ENCODE peak calls at places on chromosome 16, in nine cellular contexts. K is PC-3, O is mucosa of descending colon, V is IMR-90, I is colonic mucosa, G is brain microvascular endothelial cell, U is astrocyte of the spinal cord, C is sigmoid colon, F is K562. P is an unnamed sample.

GRCh38 chr16:53654946-53655345 is 48.7 kb downstream of the RPGRIP1L start:
- DNase-seq in C (no peak), G (no peak), O (no peak), V (no peak), U (no peak), F (no peak), I (no peak), K (no peak), P (no peak)

GRCh38 chr16:3542601-3543373 is 34.4 kb downstream of the NLRC3 start:
- DNase-seq in F (no peak), G (no peak), C (no peak), O (no peak), K (no peak), U (no peak), I (no peak), V (no peak), P (no peak)

GRCh38 chr16:67013823-67014640 is 14.9 kb upstream of the CBFB start:
- DNase-seq in K (peak), G (peak), I (peak), V (peak), U (peak), C (peak), O (peak), F (peak), P (peak)

GRCh38 chr16:11130978-11131665 is 124.9 kb downstream of the SOCS1 start:
- DNase-seq in U (no peak), O (no peak), I (no peak), K (no peak), F (no peak), C (peak), V (no peak), G (no peak), P (no peak)

GRCh38 chr16:81775570-81775969 is 3.5 kb upstream of the PLCG2 start:
- DNase-seq in G (no peak), O (no peak), U (no peak), K (no peak), V (no peak), C (no peak), F (no peak), I (no peak), P (no peak)

GRCh38 chr16:65071371-65072311 is 50.2 kb downstream of the CDH11 start:
- DNase-seq in O (no peak), U (peak), G (peak), C (peak), V (peak), F (no peak), K (peak), I (peak), P (peak)

GRCh38 chr16:85428168-85428898 is 184.8 kb upstream of the GSE1 start:
- DNase-seq in U (no peak), F (peak), K (peak), I (peak), G (peak), V (no peak), O (peak), C (peak), P (peak)

GRCh38 chr16:80034948-80035700 is 434.6 kb upstream of the MAF start:
- DNase-seq in O (no peak), I (no peak), G (peak), C (no peak), K (no peak), F (no peak), U (peak), V (no peak), P (no peak)

GRCh38 chr16:75789237-75789636 is 62.9 kb upstream of the CPHXL start:
- DNase-seq in V (peak), K (peak), O (no peak), F (peak), I (no peak), G (peak), C (no peak), U (peak), P (peak)

GRCh38 chr16:84774810-84775209 is 45.0 kb upstream of the CRISPLD2 start:
- DNase-seq in O (no peak), C (peak), G (peak), K (peak), F (no peak), I (no peak), V (peak), U (peak), P (peak)

GRCh38 chr16:3459401-3460090 is 16.1 kb downstream of the NAA60 start:
- DNase-seq in F (peak), V (peak), U (no peak), I (no peak), O (no peak), K (peak), G (no peak), C (no peak), P (no peak)

DNA sequence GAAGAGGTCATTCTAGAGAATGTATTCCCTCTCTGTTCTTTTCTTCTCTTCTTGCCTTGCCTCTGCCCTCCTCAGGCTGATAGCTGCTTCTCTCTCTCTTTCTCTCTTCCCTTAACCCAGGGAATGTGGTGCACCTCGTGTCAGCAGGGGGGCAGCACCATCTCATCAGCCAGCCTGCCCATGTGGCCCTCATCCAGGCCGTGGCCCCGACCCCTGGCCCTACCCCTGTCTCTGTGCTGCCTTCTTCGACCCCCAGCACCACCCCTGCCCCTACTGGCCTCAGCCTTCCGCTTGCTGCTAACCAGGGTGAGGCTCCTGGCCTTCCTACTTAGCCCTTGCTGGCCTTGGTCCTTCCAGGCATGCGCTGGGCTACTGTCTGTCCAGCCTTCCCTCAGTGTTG is 23.5 kb downstream of the SRCAP start:
- DNase-seq in G (no peak), K (no peak), F (peak), I (no peak), C (peak), O (no peak), V (no peak), U (no peak), P (no peak)
- TF ChIP-seq CTCF in G (peak), K (peak), F (peak), I (no peak), C (no peak), O (no peak), V (no peak), U (no peak), P (no peak)

DNA sequence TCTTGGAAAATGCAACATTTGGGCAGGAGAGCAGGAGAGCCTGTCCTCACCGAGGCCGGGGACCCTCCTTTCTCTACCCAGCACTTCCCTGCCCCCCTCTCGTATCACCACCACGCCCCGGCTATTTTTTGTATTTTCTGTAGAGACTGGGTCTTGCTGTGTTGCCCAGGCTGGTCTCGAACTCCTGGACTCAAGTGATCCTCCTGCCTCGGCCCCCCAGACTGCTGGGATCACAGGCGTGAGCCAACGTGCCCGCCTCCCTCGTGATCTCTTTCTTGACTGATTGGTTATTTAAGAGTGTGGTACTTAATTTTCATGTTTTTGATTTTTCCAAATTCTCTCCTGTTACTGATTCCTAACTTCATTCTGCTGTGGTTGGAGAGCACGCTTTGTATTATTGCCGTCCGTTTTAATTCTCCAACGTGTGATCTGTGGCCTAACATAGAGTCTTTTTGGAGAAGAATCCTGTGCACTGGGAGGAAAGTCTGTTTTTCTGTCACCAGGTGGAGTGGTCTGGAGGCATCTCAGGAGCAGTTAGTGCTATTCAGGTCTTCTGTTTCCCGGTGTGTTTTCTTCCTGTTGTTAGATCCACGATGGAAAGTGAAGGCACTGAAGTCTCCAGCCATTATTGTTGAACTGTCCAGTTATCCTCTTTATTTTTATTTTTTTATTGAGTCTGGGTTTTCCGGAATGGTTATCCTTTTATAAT is 40.4 kb downstream of the ZNF778 start:
- DNase-seq in V (no peak), G (no peak), O (no peak), U (no peak), C (no peak), F (no peak), K (peak), I (no peak), P (no peak)
- H3K4me3 ChIP-seq in V (peak), G (no peak), O (no peak), U (peak), C (peak), F (no peak), K (peak), I (peak), P (peak)

GRCh38 chr16:1691276-1691675 is 13.2 kb downstream of the JPT2 start:
- DNase-seq in O (no peak), G (peak), V (peak), K (peak), I (no peak), C (no peak), U (peak), F (no peak), P (peak)

GRCh38 chr16:1689853-1690252 is 11.8 kb downstream of the JPT2 start:
- DNase-seq in O (no peak), V (no peak), G (no peak), F (no peak), I (no peak), K (peak), C (no peak), U (no peak), P (no peak)

GRCh38 chr16:1691956-1692355 is 13.9 kb downstream of the JPT2 start:
- DNase-seq in K (peak), G (peak), F (no peak), C (no peak), O (no peak), U (peak), V (peak), I (no peak), P (peak)

GRCh38 chr16:1688807-1689560 is 10.9 kb downstream of the JPT2 start:
- DNase-seq in I (no peak), C (no peak), V (no peak), K (peak), U (peak), F (no peak), O (no peak), G (peak), P (peak)

DNA sequence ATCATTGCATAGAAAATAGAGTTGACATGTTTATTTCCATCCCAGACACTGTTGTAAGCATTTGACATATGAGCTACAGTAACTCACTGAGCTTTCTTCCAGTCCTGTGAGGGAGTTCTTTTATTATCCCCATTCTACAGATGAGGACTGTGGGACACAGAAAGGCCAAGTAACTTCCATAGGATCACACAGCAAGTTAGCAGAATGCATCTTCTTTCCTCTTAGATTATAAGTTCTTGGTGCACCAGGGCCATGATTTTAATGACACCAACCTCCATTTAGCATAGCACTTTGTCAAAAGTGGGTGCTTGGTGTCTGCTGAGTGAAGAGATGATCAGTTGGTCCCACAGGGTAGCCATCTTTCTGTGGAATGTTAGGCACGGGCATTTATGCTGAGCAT is 12.7 kb downstream of the JPT2 start:
- DNase-seq in F (no peak), K (no peak), V (no peak), G (no peak), O (no peak), I (no peak), C (no peak), U (no peak), P (no peak)
- TF ChIP-seq CTCF in F (no peak), K (no peak), V (no peak), G (no peak), O (no peak), I (no peak), C (no peak), U (no peak), P (no peak)

GRCh38 chr16:68246121-68246520 is 948 bp downstream of the PLA2G15 start:
- DNase-seq in O (no peak), C (no peak), F (no peak), G (no peak), I (no peak), V (no peak), U (no peak), K (no peak), P (no peak)

GRCh38 chr16:68247400-68247799 is 2.2 kb downstream of the PLA2G15 start:
- DNase-seq in K (no peak), G (no peak), V (no peak), F (no peak), C (no peak), U (no peak), I (no peak), O (peak), P (no peak)

GRCh38 chr16:68244903-68245853 is at the start of gene PLA2G15:
- DNase-seq in F (peak), K (peak), V (peak), U (peak), G (peak), C (peak), O (peak), I (peak), P (peak)

GRCh38 chr16:68247932-68248331 is 2.8 kb downstream of the PLA2G15 start:
- DNase-seq in G (no peak), V (no peak), F (no peak), C (no peak), U (no peak), K (no peak), I (no peak), O (peak), P (no peak)

GRCh38 chr16:68246671-68247070 is 1.5 kb downstream of the PLA2G15 start:
- DNase-seq in F (no peak), V (no peak), G (no peak), U (no peak), O (no peak), C (no peak), K (no peak), I (no peak), P (no peak)
- H3K4me3 ChIP-seq in F (no peak), V (no peak), G (no peak), U (no peak), O (no peak), C (peak), K (no peak), I (no peak), P (no peak)

GRCh38 chr16:6969594-6969993 is 363.1 kb upstream of the RBFOX1 start:
- DNase-seq in G (no peak), K (no peak), I (no peak), V (no peak), C (no peak), U (no peak), O (no peak), F (no peak), P (no peak)
- TF ChIP-seq CTCF in G (no peak), K (no peak), I (no peak), V (no peak), C (no peak), U (no peak), O (no peak), F (peak), P (no peak)

GRCh38 chr16:50695017-50696000 is 1.9 kb downstream of the NOD2 start:
- DNase-seq in G (no peak), C (no peak), U (no peak), O (no peak), V (no peak), F (no peak), I (no peak), K (no peak), P (no peak)

GRCh38 chr16:50696126-50696525 is 2.7 kb downstream of the NOD2 start:
- DNase-seq in C (no peak), V (no peak), K (no peak), I (no peak), F (no peak), U (no peak), G (no peak), O (no peak), P (no peak)

GRCh38 chr16:50692644-50692998 is 785 bp upstream of the NOD2 start:
- DNase-seq in F (no peak), I (no peak), O (no peak), K (no peak), V (no peak), G (no peak), U (no peak), C (no peak), P (no peak)

GRCh38 chr16:50692999-50693781 is at the start of gene NOD2:
- DNase-seq in F (peak), K (no peak), O (peak), V (no peak), C (no peak), G (no peak), U (no peak), I (no peak), P (no peak)

DNA sequence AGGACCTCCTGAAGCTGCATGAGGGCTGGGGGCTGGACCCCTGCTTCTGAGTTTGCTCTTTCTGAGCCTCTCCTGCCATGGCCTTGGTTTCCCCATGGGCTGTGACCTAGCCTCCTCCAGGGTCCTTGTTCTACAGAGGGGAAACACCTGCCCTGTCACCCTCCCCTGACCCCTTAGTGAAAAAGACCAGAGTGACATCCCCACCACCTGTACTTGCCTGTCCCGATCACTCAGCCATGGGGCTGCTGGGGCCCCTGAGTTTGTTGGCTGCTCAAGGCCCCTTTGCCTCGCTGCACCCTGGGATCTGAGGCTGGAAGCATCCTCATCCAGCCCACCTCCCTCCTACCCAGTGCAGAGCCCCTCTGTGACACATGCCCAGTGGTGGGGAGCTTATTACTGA is 800 bp downstream of the NOD2 start:
- DNase-seq in U (no peak), F (no peak), G (no peak), C (no peak), I (no peak), O (no peak), K (no peak), V (no peak), P (no peak)
- H3K4me3 ChIP-seq in U (no peak), F (no peak), G (no peak), C (no peak), I (peak), O (no peak), K (no peak), V (no peak), P (no peak)

GRCh38 chr16:17921357-17921978 is 415.1 kb downstream of the NPIPA8 start:
- DNase-seq in C (no peak), F (peak), O (peak), G (no peak), U (no peak), I (peak), V (no peak), K (peak), P (peak)
- TF ChIP-seq CTCF in C (no peak), F (peak), O (peak), G (peak), U (no peak), I (peak), V (peak), K (peak), P (peak)

GRCh38 chr16:693766-694165 is 3.6 kb upstream of the WDR24 start:
- DNase-seq in V (no peak), I (no peak), O (no peak), U (no peak), K (no peak), C (no peak), F (peak), G (no peak), P (no peak)
- H3K4me3 ChIP-seq in V (no peak), I (no peak), O (no peak), U (no peak), K (no peak), C (no peak), F (no peak), G (no peak), P (no peak)

P was measured in fibroblast of pulmonary artery.